ENCODE peak calls at places on chromosomes 16 and 17, in nine cellular contexts. E is colonic mucosa; I is CD4-positive, alpha-beta T cell; D is lower lobe of right lung; J is tibial artery; A is heart left ventricle; X is esophagus squamous epithelium; F is coronary artery; O is ascending aorta. Q is an unnamed sample.

GRCh38 chr17:73354423-73355284 is 42.9 kb upstream of the CDC42EP4 start:
- DNase-seq in E (no peak), I (no peak), D (no peak), J (no peak), A (no peak), X (no peak), F (no peak), O (no peak), Q (no peak)

GRCh38 chr17:69450131-69450530 is 35.6 kb downstream of the MAP2K6 start:
- DNase-seq in E (no peak), I (no peak), D (no peak), J (no peak), A (no peak), X (no peak), F (no peak), O (no peak), Q (no peak)

GRCh38 chr17:7512105-7512504 is 27.9 kb downstream of the POLR2A start:
- DNase-seq in E (no peak), I (no peak), D (no peak), J (no peak), A (no peak), X (no peak), F (no peak), O (no peak), Q (no peak)

GRCh38 chr16:88650749-88651275 is at the start of gene CYBA:
- DNase-seq in E (peak), I (peak), D (peak), J (peak), A (peak), X (no peak), F (no peak), O (peak), Q (peak)

GRCh38 chr16:3868967-3869366 is 11.5 kb downstream of the CREBBP start:
- DNase-seq in E (no peak), I (no peak), D (no peak), J (no peak), A (no peak), X (no peak), F (no peak), O (no peak), Q (no peak)

GRCh38 chr17:60720763-60721531 is 43.3 kb downstream of the BCAS3 start:
- DNase-seq in E (peak), I (peak), D (no peak), J (no peak), A (peak), X (no peak), F (no peak), O (no peak), Q (peak)

GRCh38 chr17:79083191-79083971 is 8.8 kb downstream of the ENGASE start:
- DNase-seq in E (no peak), I (no peak), D (no peak), J (no peak), A (no peak), X (no peak), F (no peak), O (no peak), Q (no peak)

GRCh38 chr16:11725457-11725856 is 17.2 kb downstream of the TXNDC11 start:
- DNase-seq in E (no peak), I (no peak), D (no peak), J (no peak), A (no peak), X (no peak), F (no peak), O (no peak), Q (no peak)

GRCh38 chr16:86151372-86151950 is 252.5 kb downstream of the IRF8 start:
- DNase-seq in E (no peak), I (no peak), D (no peak), J (no peak), A (no peak), X (no peak), F (no peak), O (no peak), Q (no peak)

GRCh38 chr16:30956601-30957455 is 726 bp upstream of the SETD1A start:
- DNase-seq in E (peak), I (peak), D (peak), J (peak), A (peak), X (no peak), F (peak), O (no peak), Q (peak)

GRCh38 chr17:9684955-9685621 is 39.8 kb downstream of the USP43 start:
- DNase-seq in E (no peak), I (no peak), D (no peak), J (no peak), A (no peak), X (no peak), F (no peak), O (no peak), Q (no peak)

GRCh38 chr17:13833921-13834320 is 232.2 kb upstream of the HS3ST3A1 start:
- DNase-seq in E (no peak), I (no peak), D (no peak), J (no peak), A (no peak), X (no peak), F (no peak), O (no peak), Q (no peak)

GRCh38 chr17:18182190-18182977 is 1.2 kb upstream of the ALKBH5 start:
- DNase-seq in E (peak), I (no peak), D (no peak), J (peak), A (peak), X (no peak), F (no peak), O (no peak), Q (no peak)

GRCh38 chr16:85986931-85987749 is 88.2 kb downstream of the IRF8 start:
- DNase-seq in E (peak), I (peak), D (no peak), J (no peak), A (no peak), X (no peak), F (no peak), O (no peak), Q (peak)

GRCh38 chr16:71626018-71626857 is at the start of gene MARVELD3:
- DNase-seq in E (peak), I (peak), D (peak), J (no peak), A (no peak), X (no peak), F (no peak), O (no peak), Q (no peak)
- TF ChIP-seq CTCF in E (no peak), I (no peak), D (no peak), J (no peak), A (no peak), X (no peak), F (no peak), O (no peak), Q (no peak)

GRCh38 chr17:67717624-67718324 is at the start of gene NOL11:
- DNase-seq in E (peak), I (peak), D (peak), J (peak), A (peak), X (peak), F (peak), O (peak), Q (peak)
- H3K27ac ChIP-seq in E (peak), I (peak), D (peak), J (peak), A (peak), X (peak), F (peak), O (peak), Q (peak)

GRCh38 chr17:15091825-15092224 is 173.3 kb downstream of the PMP22 start:
- DNase-seq in E (no peak), I (no peak), D (no peak), J (no peak), A (no peak), X (no peak), F (no peak), O (no peak), Q (no peak)
- TF ChIP-seq CTCF in E (no peak), I (no peak), D (no peak), J (no peak), A (no peak), X (peak), F (no peak), O (no peak), Q (no peak)

GRCh38 chr17:2624292-2624731 is 30.9 kb downstream of the PAFAH1B1 start:
- DNase-seq in E (no peak), I (no peak), D (no peak), J (no peak), A (no peak), X (no peak), F (no peak), O (no peak), Q (no peak)
- H3K27ac ChIP-seq in E (no peak), I (no peak), D (no peak), J (no peak), A (no peak), X (peak), F (no peak), O (no peak), Q (peak)